ENCODE peak calls at places on chromosomes 6 and 20, in ten cellular contexts. Z, R, B, F, J, C, W, D, Y and G are unnamed samples.

GRCh38 chr20:34979366-34980153 is 23.9 kb downstream of the MYH7B start:
- DNase-seq in Z (no peak), R (no peak), B (no peak), F (no peak), J (no peak), C (peak), W (peak), D (no peak), Y (no peak), G (no peak)

GRCh38 chr6:63787021-63787420 is 151.4 kb downstream of the PHF3 start:
- DNase-seq in Z (peak), R (no peak), B (no peak), F (no peak), J (no peak), C (no peak), W (no peak), D (no peak), Y (no peak), G (no peak)

GRCh38 chr6:89927788-89928565 is 33.7 kb downstream of the GJA10 start:
- DNase-seq in Z (peak), R (no peak), B (no peak), F (no peak), J (no peak), C (no peak), W (no peak), D (no peak), Y (no peak), G (no peak)

GRCh38 chr6:146859206-146859605 is 260.4 kb downstream of the ADGB start:
- DNase-seq in Z (no peak), R (no peak), B (no peak), F (no peak), J (no peak), C (no peak), W (no peak), D (no peak), Y (no peak), G (no peak)

GRCh38 chr6:133240511-133241087 is 558 bp upstream of the EYA4 start:
- DNase-seq in Z (peak), R (peak), B (no peak), F (peak), J (no peak), C (no peak), W (no peak), D (no peak), Y (peak), G (no peak)

GRCh38 chr20:44450279-44450937 is 25.3 kb upstream of the TTPAL start:
- DNase-seq in Z (no peak), R (peak), B (no peak), F (no peak), J (no peak), C (no peak), W (no peak), D (no peak), Y (no peak), G (no peak)

GRCh38 chr6:63319911-63320310 is at the start of gene LGSN:
- DNase-seq in Z (no peak), R (no peak), B (no peak), F (no peak), J (no peak), C (no peak), W (no peak), D (no peak), Y (no peak), G (no peak)

GRCh38 chr6:39217177-39217864 is 12.0 kb downstream of the KCNK5 start:
- DNase-seq in Z (no peak), R (no peak), B (no peak), F (peak), J (no peak), C (no peak), W (peak), D (no peak), Y (no peak), G (no peak)

GRCh38 chr20:16922834-16923233 is 174.7 kb downstream of the OTOR start:
- DNase-seq in Z (peak), R (peak), B (no peak), F (no peak), J (no peak), C (peak), W (no peak), D (no peak), Y (no peak), G (no peak)

GRCh38 chr6:22145823-22146379 is 150.9 kb downstream of the PRL start:
- DNase-seq in Z (peak), R (peak), B (no peak), F (no peak), J (no peak), C (no peak), W (no peak), D (no peak), Y (no peak), G (peak)

GRCh38 chr6:44011350-44011925 is 115.8 kb downstream of the MRPL14 start:
- DNase-seq in Z (no peak), R (no peak), B (no peak), F (no peak), J (no peak), C (no peak), W (no peak), D (no peak), Y (no peak), G (no peak)

GRCh38 chr20:61633004-61633403 is 380.9 kb downstream of the CDH4 start:
- DNase-seq in Z (no peak), R (no peak), B (no peak), F (no peak), J (no peak), C (no peak), W (no peak), D (no peak), Y (no peak), G (no peak)

GRCh38 chr6:155377061-155377460 is 62.8 kb upstream of the TFB1M start:
- DNase-seq in Z (peak), R (peak), B (no peak), F (no peak), J (no peak), C (peak), W (no peak), D (no peak), Y (no peak), G (no peak)

GRCh38 chr6:93047033-93047432 is 372.3 kb downstream of the EPHA7 start:
- DNase-seq in Z (no peak), R (no peak), B (no peak), F (no peak), J (no peak), C (no peak), W (no peak), D (no peak), Y (no peak), G (no peak)

GRCh38 chr20:12179692-12180091 is 262.0 kb downstream of the BTBD3 start:
- DNase-seq in Z (no peak), R (no peak), B (no peak), F (no peak), J (no peak), C (no peak), W (no peak), D (no peak), Y (no peak), G (no peak)

GRCh38 chr6:7765575-7766325 is 39.9 kb downstream of the BMP6 start:
- DNase-seq in Z (peak), R (no peak), B (no peak), F (no peak), J (no peak), C (no peak), W (no peak), D (no peak), Y (no peak), G (no peak)

GRCh38 chr6:42711930-42712329 is 10.5 kb downstream of the PRPH2 start:
- DNase-seq in Z (no peak), R (no peak), B (no peak), F (no peak), J (no peak), C (no peak), W (no peak), D (no peak), Y (no peak), G (no peak)

GRCh38 chr6:148925701-148926100 is 178.9 kb downstream of the UST start:
- DNase-seq in Z (peak), R (no peak), B (no peak), F (no peak), J (no peak), C (no peak), W (no peak), D (no peak), Y (no peak), G (no peak)

GRCh38 chr6:70841115-70841514 is 115.7 kb downstream of the B3GAT2 start:
- DNase-seq in Z (no peak), R (no peak), B (no peak), F (no peak), J (no peak), C (no peak), W (no peak), D (no peak), Y (no peak), G (no peak)

GRCh38 chr6:56580271-56580670 is 62.4 kb downstream of the DST start:
- DNase-seq in Z (no peak), R (no peak), B (no peak), F (no peak), J (no peak), C (no peak), W (no peak), D (no peak), Y (no peak), G (no peak)

GRCh38 chr20:63664861-63665594 is 6.9 kb downstream of the RTEL1 start:
- DNase-seq in Z (no peak), R (peak), B (no peak), F (no peak), J (no peak), C (no peak), W (no peak), D (no peak), Y (no peak), G (peak)

GRCh38 chr6:18087396-18088165 is 34.9 kb downstream of the NHLRC1 start:
- DNase-seq in Z (no peak), R (no peak), B (no peak), F (no peak), J (no peak), C (no peak), W (no peak), D (no peak), Y (no peak), G (no peak)

GRCh38 chr6:14682821-14683220 is 563.0 kb upstream of the JARID2 start:
- DNase-seq in Z (peak), R (peak), B (no peak), F (no peak), J (no peak), C (peak), W (no peak), D (no peak), Y (no peak), G (no peak)

GRCh38 chr20:36085686-36086267 is 68.8 kb upstream of the EPB41L1 start:
- DNase-seq in Z (peak), R (peak), B (peak), F (peak), J (peak), C (peak), W (peak), D (peak), Y (peak), G (no peak)

GRCh38 chr20:63974402-63975200 is 4.8 kb downstream of the SAMD10 start:
- DNase-seq in Z (peak), R (peak), B (no peak), F (no peak), J (peak), C (no peak), W (no peak), D (peak), Y (no peak), G (no peak)

GRCh38 chr6:710601-711571 is 17.9 kb upstream of the EXOC2 start:
- DNase-seq in Z (peak), R (peak), B (no peak), F (peak), J (peak), C (peak), W (peak), D (peak), Y (peak), G (peak)

GRCh38 chr6:33975631-33976424 is 170.1 kb downstream of the GRM4 start:
- DNase-seq in Z (no peak), R (no peak), B (no peak), F (no peak), J (no peak), C (no peak), W (no peak), D (no peak), Y (no peak), G (no peak)

GRCh38 chr6:72635636-72636035 is 13.8 kb downstream of the KCNQ5 start:
- DNase-seq in Z (no peak), R (no peak), B (no peak), F (no peak), J (no peak), C (no peak), W (no peak), D (no peak), Y (no peak), G (no peak)

GRCh38 chr6:16078064-16078463 is 50.8 kb upstream of the MYLIP start:
- DNase-seq in Z (no peak), R (no peak), B (no peak), F (no peak), J (no peak), C (no peak), W (no peak), D (no peak), Y (no peak), G (no peak)

DNA sequence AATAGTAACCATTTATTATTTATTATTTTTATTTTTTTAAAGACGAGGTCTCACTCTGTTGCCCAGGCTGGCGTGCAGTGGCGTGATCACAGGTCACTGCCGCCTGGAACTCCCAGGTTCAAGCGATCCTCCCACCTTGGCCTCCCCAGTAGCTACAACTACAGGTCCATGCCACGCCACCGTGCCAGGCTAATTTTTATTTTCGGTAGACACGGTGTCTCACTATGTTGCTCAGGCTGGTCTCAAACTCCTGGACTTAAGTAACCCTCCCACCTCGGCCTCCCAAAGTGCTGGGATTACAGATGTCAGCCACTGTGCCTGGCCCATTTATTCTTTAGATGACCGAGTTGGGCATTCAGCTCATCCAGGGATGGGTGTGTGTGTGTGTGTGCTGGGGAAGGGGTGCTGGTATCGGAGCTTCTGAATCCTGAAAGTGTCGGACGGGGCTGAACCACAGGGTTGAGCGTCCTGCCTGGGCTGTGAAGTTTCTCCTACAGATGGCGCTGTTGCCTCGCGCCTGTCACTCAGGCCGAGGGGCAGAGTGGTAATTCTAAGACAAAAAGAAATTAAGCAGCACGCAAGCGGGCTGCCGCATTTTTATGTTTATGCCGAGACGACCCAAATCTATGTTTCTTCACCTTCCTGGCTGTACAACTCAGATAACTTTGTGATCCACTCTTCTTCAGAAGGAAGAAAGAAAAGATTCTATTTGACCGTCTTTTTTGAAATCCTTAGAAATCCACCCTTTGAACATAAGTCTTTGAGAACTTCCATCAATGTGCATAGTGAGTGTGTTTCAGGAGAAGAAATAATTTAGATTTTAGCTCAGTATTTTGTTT is 252.8 kb downstream of the CDH26 start:
- DNase-seq in Z (peak), R (peak), B (peak), F (peak), J (peak), C (peak), W (peak), D (peak), Y (peak), G (peak)
- H3K27ac ChIP-seq in Z (no peak), R (no peak), B (no peak), F (no peak), J (no peak), C (no peak), W (no peak), D (no peak), Y (no peak), G (no peak)

DNA sequence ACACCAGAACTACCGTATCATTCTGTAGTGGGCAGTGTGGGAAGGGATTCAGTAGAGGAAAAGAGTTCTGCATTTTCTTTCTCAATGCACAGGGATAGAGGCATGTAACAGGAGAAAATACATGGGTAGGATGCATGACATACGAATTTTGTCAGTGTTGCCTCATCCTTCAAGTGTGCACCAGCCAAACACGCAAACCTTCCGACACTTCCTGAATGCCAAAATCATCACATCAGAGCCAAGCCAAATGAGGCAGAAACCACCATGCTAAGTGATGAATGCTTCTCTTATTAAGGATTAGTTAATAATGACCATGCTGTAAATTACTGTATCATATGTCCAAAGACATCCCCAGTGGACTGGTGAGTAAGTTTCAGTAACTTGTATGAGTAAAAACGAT is 27.3 kb downstream of the RAMACL start:
- DNase-seq in Z (no peak), R (peak), B (no peak), F (no peak), J (no peak), C (no peak), W (no peak), D (no peak), Y (no peak), G (no peak)
- H3K27ac ChIP-seq in Z (no peak), R (no peak), B (no peak), F (no peak), J (no peak), C (no peak), W (no peak), D (no peak), Y (no peak), G (no peak)

DNA sequence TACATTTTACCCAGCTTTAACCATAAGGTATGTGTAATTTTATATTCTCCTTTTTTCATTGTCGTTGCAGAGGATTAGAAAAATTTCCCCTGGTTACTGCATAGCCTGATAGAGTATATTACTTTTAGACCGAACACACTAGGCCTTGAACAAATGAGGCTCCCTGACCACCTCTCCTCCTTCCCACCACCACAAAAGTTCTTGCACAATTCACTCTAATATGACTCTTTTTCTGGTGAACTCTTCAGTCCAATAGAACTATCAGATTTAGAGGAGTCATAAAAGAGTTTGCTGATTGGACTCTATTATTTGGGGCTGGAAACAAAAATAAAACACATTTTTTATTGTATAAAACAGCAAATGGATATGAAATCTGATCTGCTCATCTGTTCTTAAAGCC is 83.7 kb downstream of the CD164 start:
- DNase-seq in Z (no peak), R (no peak), B (no peak), F (no peak), J (no peak), C (no peak), W (no peak), D (no peak), Y (no peak), G (no peak)
- H3K27ac ChIP-seq in Z (no peak), R (no peak), B (no peak), F (no peak), J (peak), C (no peak), W (peak), D (no peak), Y (no peak), G (no peak)

GRCh38 chr20:32056708-32057491 is 4.9 kb downstream of the HCK start:
- DNase-seq in Z (no peak), R (no peak), B (no peak), F (no peak), J (no peak), C (no peak), W (no peak), D (no peak), Y (no peak), G (no peak)
- H3K27ac ChIP-seq in Z (no peak), R (no peak), B (no peak), F (no peak), J (no peak), C (no peak), W (no peak), D (no peak), Y (no peak), G (no peak)

GRCh38 chr6:11947569-11947968 is 64.5 kb upstream of the HIVEP1 start:
- DNase-seq in Z (no peak), R (no peak), B (no peak), F (no peak), J (no peak), C (no peak), W (no peak), D (no peak), Y (no peak), G (no peak)
- H3K27ac ChIP-seq in Z (no peak), R (no peak), B (no peak), F (no peak), J (no peak), C (no peak), W (no peak), D (no peak), Y (no peak), G (no peak)

DNA sequence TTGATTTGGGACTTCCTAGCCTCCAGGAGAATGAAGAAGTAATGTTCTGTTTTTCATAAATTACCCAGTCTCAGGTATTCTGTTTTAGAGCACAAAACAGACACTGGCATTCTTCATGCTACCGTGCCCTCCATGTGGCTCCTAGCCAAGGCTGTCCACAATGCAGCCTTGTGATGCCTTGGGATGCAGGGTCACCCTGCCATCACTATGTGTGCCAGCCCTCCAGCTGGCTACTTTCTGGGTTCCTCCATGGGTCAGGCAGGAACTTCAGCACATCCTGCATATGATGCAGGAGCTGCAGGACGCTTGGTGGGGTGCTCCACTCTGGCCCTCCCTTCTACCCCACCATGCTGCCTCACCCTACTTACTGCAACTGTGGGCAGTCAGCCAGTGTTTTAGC is 38.0 kb upstream of the FAM50B start:
- DNase-seq in Z (no peak), R (peak), B (no peak), F (no peak), J (no peak), C (no peak), W (no peak), D (no peak), Y (no peak), G (no peak)
- H3K27ac ChIP-seq in Z (no peak), R (no peak), B (no peak), F (peak), J (no peak), C (peak), W (no peak), D (no peak), Y (no peak), G (no peak)

GRCh38 chr6:36873612-36874011 is 991 bp downstream of the PPIL1 start:
- DNase-seq in Z (no peak), R (no peak), B (peak), F (peak), J (no peak), C (no peak), W (no peak), D (no peak), Y (no peak), G (no peak)
- H3K27ac ChIP-seq in Z (peak), R (peak), B (peak), F (peak), J (no peak), C (no peak), W (no peak), D (no peak), Y (peak), G (no peak)